ENCODE peak calls at places on chromosomes 16 and 17, in ten cellular contexts. H is IMR-90; J is stimulated activated CD4-positive, alpha-beta T cell treated with anti-CD3 and anti-CD28 coated beads, Interleukin-2, amount 100 ng/mL, for 48 hours; E is frontal cortex; Q is stimulated activated naive CD4-positive, alpha-beta T cell treated with Interleukin-2 at 50 U/mL for 16 hours; R is T-helper 1 cell; D is CD8-positive, alpha-beta memory T cell; N is neural progenitor cell; I is head of caudate nucleus; X is stimulated activated CD8-positive, alpha-beta memory T cell treated with anti-CD3 and anti-CD28 coated beads, Interleukin-7, amount 100 ng/mL, for 1 hour. P is an unnamed sample.

GRCh38 chr16:89442990-89443726 is 47.2 kb downstream of the ANKRD11 start:
- DNase-seq in H (peak), J (no peak), E (no peak), Q (no peak), R (no peak), D (no peak), N (no peak), I (no peak), X (no peak), P (peak)

GRCh38 chr17:43531955-43532354 is 14.2 kb downstream of the ETV4 start:
- DNase-seq in H (no peak), J (no peak), E (no peak), Q (no peak), R (no peak), D (no peak), N (no peak), I (no peak), X (no peak), P (no peak)

GRCh38 chr17:58757162-58757613 is 1.5 kb downstream of the PPM1E start:
- DNase-seq in H (no peak), J (no peak), E (peak), Q (no peak), R (no peak), D (no peak), N (no peak), I (no peak), X (no peak), P (no peak)

GRCh38 chr16:22977294-22977697 is 163.3 kb downstream of the HS3ST2 start:
- DNase-seq in H (no peak), J (no peak), E (no peak), Q (no peak), R (no peak), D (no peak), N (peak), I (no peak), X (no peak), P (peak)

GRCh38 chr17:34024303-34025178 is 230.5 kb upstream of the CCL2 start:
- DNase-seq in H (no peak), J (no peak), E (no peak), Q (no peak), R (no peak), D (no peak), N (peak), I (peak), X (no peak), P (no peak)

GRCh38 chr16:88540346-88540977 is 29.7 kb upstream of the ZC3H18 start:
- DNase-seq in H (no peak), J (no peak), E (no peak), Q (no peak), R (no peak), D (no peak), N (no peak), I (no peak), X (no peak), P (no peak)

GRCh38 chr16:70749006-70749678 is 51.8 kb downstream of the VAC14 start:
- DNase-seq in H (no peak), J (no peak), E (no peak), Q (no peak), R (no peak), D (no peak), N (no peak), I (no peak), X (no peak), P (no peak)

GRCh38 chr16:86189934-86190333 is 291.0 kb downstream of the IRF8 start:
- DNase-seq in H (no peak), J (no peak), E (no peak), Q (no peak), R (no peak), D (no peak), N (no peak), I (no peak), X (no peak), P (no peak)

GRCh38 chr17:17919169-17920107 is 52.8 kb downstream of the TOM1L2 start:
- DNase-seq in H (peak), J (peak), E (peak), Q (peak), R (peak), D (peak), N (peak), I (peak), X (peak), P (peak)

GRCh38 chr17:78127240-78127887 is 1.2 kb downstream of the TMC6 start:
- DNase-seq in H (no peak), J (peak), E (peak), Q (peak), R (no peak), D (peak), N (peak), I (peak), X (no peak), P (no peak)

GRCh38 chr17:8713878-8714277 is 30.8 kb downstream of the CCDC42 start:
- DNase-seq in H (no peak), J (no peak), E (no peak), Q (no peak), R (no peak), D (no peak), N (no peak), I (no peak), X (no peak), P (no peak)

GRCh38 chr16:72657791-72658190 is 390.1 kb downstream of the ZFHX3 start:
- DNase-seq in H (no peak), J (no peak), E (no peak), Q (no peak), R (no peak), D (no peak), N (no peak), I (no peak), X (no peak), P (no peak)

GRCh38 chr17:40322417-40323315 is 13.7 kb downstream of the RARA start:
- DNase-seq in H (peak), J (peak), E (no peak), Q (peak), R (peak), D (peak), N (no peak), I (no peak), X (peak), P (peak)

GRCh38 chr16:84379008-84379730 is 10.8 kb downstream of the ATP2C2 start:
- DNase-seq in H (no peak), J (no peak), E (no peak), Q (no peak), R (no peak), D (no peak), N (no peak), I (no peak), X (no peak), P (no peak)

GRCh38 chr17:80474231-80474932 is 2.0 kb downstream of the NPTX1 start:
- DNase-seq in H (peak), J (no peak), E (peak), Q (no peak), R (no peak), D (no peak), N (peak), I (no peak), X (no peak), P (peak)

GRCh38 chr16:86527366-86527765 is 17.0 kb downstream of the FOXF1 start:
- DNase-seq in H (no peak), J (no peak), E (no peak), Q (no peak), R (no peak), D (no peak), N (no peak), I (no peak), X (no peak), P (no peak)

GRCh38 chr16:22419908-22420307 is 45.5 kb upstream of the CDR2 start:
- DNase-seq in H (no peak), J (no peak), E (no peak), Q (no peak), R (no peak), D (no peak), N (no peak), I (no peak), X (no peak), P (no peak)

GRCh38 chr16:55056585-55057520 is 126.2 kb downstream of the IRX5 start:
- DNase-seq in H (no peak), J (no peak), E (peak), Q (no peak), R (no peak), D (no peak), N (peak), I (peak), X (no peak), P (no peak)

GRCh38 chr16:85221810-85222150 is 109.5 kb upstream of the CIBAR2 start:
- DNase-seq in H (no peak), J (no peak), E (no peak), Q (no peak), R (no peak), D (no peak), N (no peak), I (no peak), X (no peak), P (no peak)

GRCh38 chr16:61042736-61043135 is 993.5 kb downstream of the CDH8 start:
- DNase-seq in H (no peak), J (no peak), E (no peak), Q (no peak), R (no peak), D (no peak), N (peak), I (no peak), X (no peak), P (no peak)

GRCh38 chr17:45228121-45228941 is 6.6 kb downstream of the FMNL1 start:
- DNase-seq in H (no peak), J (no peak), E (no peak), Q (peak), R (no peak), D (no peak), N (no peak), I (no peak), X (no peak), P (no peak)

GRCh38 chr17:31397256-31397939 is 5.9 kb downstream of the RAB11FIP4 start:
- DNase-seq in H (no peak), J (no peak), E (no peak), Q (no peak), R (no peak), D (no peak), N (no peak), I (no peak), X (no peak), P (no peak)

GRCh38 chr17:3594056-3594810 is 15.0 kb downstream of the TRPV1 start:
- DNase-seq in H (peak), J (no peak), E (peak), Q (no peak), R (no peak), D (no peak), N (no peak), I (peak), X (no peak), P (no peak)

GRCh38 chr16:58421529-58421928 is 29.3 kb downstream of the GINS3 start:
- DNase-seq in H (peak), J (no peak), E (no peak), Q (no peak), R (no peak), D (no peak), N (no peak), I (no peak), X (no peak), P (no peak)

GRCh38 chr17:39634384-39634871 is 2.5 kb upstream of the STARD3 start:
- DNase-seq in H (peak), J (no peak), E (peak), Q (no peak), R (no peak), D (no peak), N (peak), I (no peak), X (no peak), P (peak)

GRCh38 chr17:34371405-34371804 is 8.4 kb upstream of the CCL1 start:
- DNase-seq in H (no peak), J (no peak), E (no peak), Q (no peak), R (no peak), D (no peak), N (no peak), I (no peak), X (no peak), P (no peak)

GRCh38 chr16:72455743-72456659 is 284.0 kb upstream of the PMFBP1 start:
- DNase-seq in H (no peak), J (no peak), E (no peak), Q (no peak), R (no peak), D (no peak), N (no peak), I (no peak), X (no peak), P (no peak)

GRCh38 chr17:46971647-46972300 is 7.3 kb downstream of the RPRML start:
- DNase-seq in H (no peak), J (no peak), E (no peak), Q (no peak), R (no peak), D (no peak), N (no peak), I (no peak), X (no peak), P (no peak)

GRCh38 chr16:31001507-31002251 is 8.8 kb downstream of the STX1B start:
- DNase-seq in H (no peak), J (no peak), E (no peak), Q (no peak), R (no peak), D (no peak), N (no peak), I (no peak), X (no peak), P (no peak)

GRCh38 chr16:49701867-49702494 is 153.9 kb downstream of the ZNF423 start:
- DNase-seq in H (no peak), J (no peak), E (peak), Q (no peak), R (no peak), D (no peak), N (peak), I (peak), X (no peak), P (no peak)

GRCh38 chr17:6666077-6666521 is 14.5 kb downstream of the C17orf100 start:
- DNase-seq in H (peak), J (peak), E (peak), Q (peak), R (no peak), D (no peak), N (peak), I (peak), X (no peak), P (peak)

GRCh38 chr17:80832266-80832676 is 159.4 kb upstream of the CHMP6 start:
- DNase-seq in H (peak), J (no peak), E (peak), Q (no peak), R (no peak), D (no peak), N (peak), I (peak), X (no peak), P (peak)

GRCh38 chr17:10631048-10631700 is 25.9 kb downstream of the MYH3 start:
- DNase-seq in H (peak), J (peak), E (peak), Q (no peak), R (no peak), D (no peak), N (peak), I (peak), X (no peak), P (peak)

GRCh38 chr16:55728797-55729196 is 73.0 kb downstream of the SLC6A2 start:
- DNase-seq in H (no peak), J (no peak), E (no peak), Q (no peak), R (no peak), D (no peak), N (no peak), I (no peak), X (no peak), P (no peak)

GRCh38 chr16:10178079-10178478 is 4.1 kb downstream of the GRIN2A start:
- DNase-seq in H (no peak), J (no peak), E (peak), Q (no peak), R (no peak), D (no peak), N (no peak), I (no peak), X (no peak), P (no peak)

GRCh38 chr17:56793947-56794346 is 39.8 kb downstream of the C17orf67 start:
- DNase-seq in H (no peak), J (no peak), E (no peak), Q (no peak), R (no peak), D (no peak), N (peak), I (no peak), X (no peak), P (no peak)